ENCODE peak calls at places on chromosomes 16 and 17, in seven cellular contexts. One of them, this sample, is unnamed.

GRCh38 chr16:23595246-23595950 is 718 bp downstream of the NDUFAB1 start:
- DNase-seq in islet precursor cell: no peak
- DNase-seq in germinal center: no peak
- DNase-seq in NCI-H1930: no peak
- DNase-seq in mesendoderm: peak; percentile 21
- DNase-seq in NCI-H510A treated with DMSO at 0.1 percent for 48 hours: no peak
- DNase-seq in GM04504: no peak
- DNase-seq in this sample: peak; percentile 8

GRCh38 chr16:74438492-74438979 is 17.3 kb upstream of the CLEC18B start:
- DNase-seq in islet precursor cell: no peak
- DNase-seq in germinal center: no peak
- DNase-seq in NCI-H1930: no peak
- DNase-seq in mesendoderm: no peak
- DNase-seq in NCI-H510A treated with DMSO at 0.1 percent for 48 hours: no peak
- DNase-seq in GM04504: no peak
- DNase-seq in this sample: no peak

GRCh38 chr17:77363821-77364361 is 223.1 kb downstream of the SEC14L1 start:
- DNase-seq in islet precursor cell: peak; percentile 95
- DNase-seq in germinal center: no peak
- DNase-seq in NCI-H1930: no peak
- DNase-seq in mesendoderm: peak; percentile 60
- DNase-seq in NCI-H510A treated with DMSO at 0.1 percent for 48 hours: no peak
- DNase-seq in GM04504: no peak
- DNase-seq in this sample: peak; percentile 54

GRCh38 chr17:4607773-4608187 is 23.5 kb downstream of the SMTNL2 start:
- DNase-seq in islet precursor cell: no peak
- DNase-seq in germinal center: no peak
- DNase-seq in NCI-H1930: no peak
- DNase-seq in mesendoderm: no peak
- DNase-seq in NCI-H510A treated with DMSO at 0.1 percent for 48 hours: no peak
- DNase-seq in GM04504: no peak
- DNase-seq in this sample: peak; percentile 89

GRCh38 chr16:85248269-85248668 is 136.0 kb upstream of the CIBAR2 start:
- DNase-seq in islet precursor cell: no peak
- DNase-seq in germinal center: no peak
- DNase-seq in NCI-H1930: no peak
- DNase-seq in mesendoderm: no peak
- DNase-seq in NCI-H510A treated with DMSO at 0.1 percent for 48 hours: no peak
- DNase-seq in GM04504: no peak
- DNase-seq in this sample: no peak

GRCh38 chr17:49848019-49848473 is at the start of gene TAC4:
- DNase-seq in islet precursor cell: no peak
- DNase-seq in germinal center: no peak
- DNase-seq in NCI-H1930: no peak
- DNase-seq in mesendoderm: no peak
- DNase-seq in NCI-H510A treated with DMSO at 0.1 percent for 48 hours: peak; percentile 33
- DNase-seq in GM04504: no peak
- DNase-seq in this sample: no peak

GRCh38 chr16:58684001-58684353 is 593 bp downstream of the SLC38A7 start:
- DNase-seq in islet precursor cell: no peak
- DNase-seq in germinal center: no peak
- DNase-seq in NCI-H1930: no peak
- DNase-seq in mesendoderm: peak; percentile 18
- DNase-seq in NCI-H510A treated with DMSO at 0.1 percent for 48 hours: no peak
- DNase-seq in GM04504: no peak
- DNase-seq in this sample: peak; percentile 57

GRCh38 chr16:72645526-72645925 is 402.4 kb downstream of the ZFHX3 start:
- DNase-seq in islet precursor cell: no peak
- DNase-seq in germinal center: no peak
- DNase-seq in NCI-H1930: no peak
- DNase-seq in mesendoderm: no peak
- DNase-seq in NCI-H510A treated with DMSO at 0.1 percent for 48 hours: no peak
- DNase-seq in GM04504: no peak
- DNase-seq in this sample: peak; percentile 63

GRCh38 chr17:80899402-80900268 is 92.0 kb upstream of the CHMP6 start:
- DNase-seq in islet precursor cell: peak; percentile 75
- DNase-seq in germinal center: peak; percentile 44
- DNase-seq in NCI-H1930: no peak
- DNase-seq in mesendoderm: peak; percentile 76
- DNase-seq in NCI-H510A treated with DMSO at 0.1 percent for 48 hours: peak; percentile 93
- DNase-seq in GM04504: no peak
- DNase-seq in this sample: peak; percentile 42

GRCh38 chr17:82003411-82004381 is 19.0 kb downstream of the CENPX start:
- DNase-seq in islet precursor cell: peak; percentile 99
- DNase-seq in germinal center: no peak
- DNase-seq in NCI-H1930: no peak
- DNase-seq in mesendoderm: peak; percentile 87
- DNase-seq in NCI-H510A treated with DMSO at 0.1 percent for 48 hours: no peak
- DNase-seq in GM04504: peak; percentile 92
- DNase-seq in this sample: peak; percentile 92

GRCh38 chr16:24208710-24209109 is 47.4 kb upstream of the CACNG3 start:
- DNase-seq in islet precursor cell: peak; percentile 75
- DNase-seq in germinal center: no peak
- DNase-seq in NCI-H1930: no peak
- DNase-seq in mesendoderm: peak; percentile 93
- DNase-seq in NCI-H510A treated with DMSO at 0.1 percent for 48 hours: no peak
- DNase-seq in GM04504: no peak
- DNase-seq in this sample: no peak

GRCh38 chr16:89319883-89320716 is 102.6 kb downstream of the ZNF778 start:
- DNase-seq in islet precursor cell: peak; percentile 97
- DNase-seq in germinal center: no peak
- DNase-seq in NCI-H1930: no peak
- DNase-seq in mesendoderm: peak; percentile 83
- DNase-seq in NCI-H510A treated with DMSO at 0.1 percent for 48 hours: no peak
- DNase-seq in GM04504: peak; percentile 69
- DNase-seq in this sample: peak; percentile 71

GRCh38 chr17:30450125-30451027 is 26.8 kb upstream of the GOSR1 start:
- DNase-seq in islet precursor cell: peak; percentile 57
- DNase-seq in germinal center: no peak
- DNase-seq in NCI-H1930: no peak
- DNase-seq in mesendoderm: no peak
- DNase-seq in NCI-H510A treated with DMSO at 0.1 percent for 48 hours: no peak
- DNase-seq in GM04504: no peak
- DNase-seq in this sample: peak; percentile 81

GRCh38 chr16:87227651-87228015 is 89.6 kb downstream of the C16orf95 start:
- DNase-seq in islet precursor cell: no peak
- DNase-seq in germinal center: no peak
- DNase-seq in NCI-H1930: no peak
- DNase-seq in mesendoderm: no peak
- DNase-seq in NCI-H510A treated with DMSO at 0.1 percent for 48 hours: no peak
- DNase-seq in GM04504: no peak
- DNase-seq in this sample: no peak

GRCh38 chr16:11583889-11584565 is 2.7 kb downstream of the LITAF start:
- DNase-seq in islet precursor cell: no peak
- DNase-seq in germinal center: peak; percentile 60
- DNase-seq in NCI-H1930: no peak
- DNase-seq in mesendoderm: no peak
- DNase-seq in NCI-H510A treated with DMSO at 0.1 percent for 48 hours: no peak
- DNase-seq in GM04504: no peak
- DNase-seq in this sample: no peak

GRCh38 chr16:23408242-23409201 is 44.5 kb downstream of the COG7 start:
- DNase-seq in islet precursor cell: peak; percentile 81
- DNase-seq in germinal center: no peak
- DNase-seq in NCI-H1930: no peak
- DNase-seq in mesendoderm: peak; percentile 61
- DNase-seq in NCI-H510A treated with DMSO at 0.1 percent for 48 hours: peak; percentile 32
- DNase-seq in GM04504: peak; percentile 64
- DNase-seq in this sample: no peak

GRCh38 chr17:11641521-11642275 is 43.4 kb downstream of the DNAH9 start:
- DNase-seq in islet precursor cell: no peak
- DNase-seq in germinal center: no peak
- DNase-seq in NCI-H1930: no peak
- DNase-seq in mesendoderm: no peak
- DNase-seq in NCI-H510A treated with DMSO at 0.1 percent for 48 hours: no peak
- DNase-seq in GM04504: no peak
- DNase-seq in this sample: no peak

GRCh38 chr16:56636616-56637413 is 1.7 kb upstream of the MT1A start:
- DNase-seq in islet precursor cell: no peak
- DNase-seq in germinal center: no peak
- DNase-seq in NCI-H1930: no peak
- DNase-seq in mesendoderm: no peak
- DNase-seq in NCI-H510A treated with DMSO at 0.1 percent for 48 hours: no peak
- DNase-seq in GM04504: no peak
- DNase-seq in this sample: no peak

GRCh38 chr16:61050547-61050946 is 985.7 kb downstream of the CDH8 start:
- DNase-seq in islet precursor cell: no peak
- DNase-seq in germinal center: no peak
- DNase-seq in NCI-H1930: no peak
- DNase-seq in mesendoderm: no peak
- DNase-seq in NCI-H510A treated with DMSO at 0.1 percent for 48 hours: no peak
- DNase-seq in GM04504: no peak
- DNase-seq in this sample: no peak

GRCh38 chr16:67545665-67546024 is 16.7 kb upstream of the CTCF start:
- DNase-seq in islet precursor cell: peak; percentile 36
- DNase-seq in germinal center: no peak
- DNase-seq in NCI-H1930: no peak
- DNase-seq in mesendoderm: no peak
- DNase-seq in NCI-H510A treated with DMSO at 0.1 percent for 48 hours: no peak
- DNase-seq in GM04504: no peak
- DNase-seq in this sample: no peak

GRCh38 chr17:67359960-67360817 is 6.2 kb downstream of the PSMD12 start:
- DNase-seq in islet precursor cell: no peak
- DNase-seq in germinal center: peak; percentile 30
- DNase-seq in NCI-H1930: no peak
- DNase-seq in mesendoderm: peak; percentile 76
- DNase-seq in NCI-H510A treated with DMSO at 0.1 percent for 48 hours: peak; percentile 26
- DNase-seq in GM04504: no peak
- DNase-seq in this sample: peak; percentile 27

GRCh38 chr16:50444546-50444945 is 75.8 kb upstream of the BRD7 start:
- DNase-seq in islet precursor cell: no peak
- DNase-seq in germinal center: no peak
- DNase-seq in NCI-H1930: no peak
- DNase-seq in mesendoderm: no peak
- DNase-seq in NCI-H510A treated with DMSO at 0.1 percent for 48 hours: no peak
- DNase-seq in GM04504: no peak
- DNase-seq in this sample: peak; percentile 5

GRCh38 chr17:60345233-60345632 is 46.7 kb downstream of the USP32 start:
- DNase-seq in islet precursor cell: no peak
- DNase-seq in germinal center: no peak
- DNase-seq in NCI-H1930: no peak
- DNase-seq in mesendoderm: peak; percentile 14
- DNase-seq in NCI-H510A treated with DMSO at 0.1 percent for 48 hours: peak; percentile 46
- DNase-seq in GM04504: no peak
- DNase-seq in this sample: no peak

GRCh38 chr17:68057531-68057952 is 22.0 kb downstream of the KPNA2 start:
- DNase-seq in islet precursor cell: no peak
- DNase-seq in germinal center: peak; percentile 6
- DNase-seq in NCI-H1930: no peak
- DNase-seq in mesendoderm: peak; percentile 42
- DNase-seq in NCI-H510A treated with DMSO at 0.1 percent for 48 hours: no peak
- DNase-seq in GM04504: peak; percentile 27
- DNase-seq in this sample: peak; percentile 48

GRCh38 chr17:77867308-77867781 is 91.2 kb upstream of the TNRC6C start:
- DNase-seq in islet precursor cell: no peak
- DNase-seq in germinal center: no peak
- DNase-seq in NCI-H1930: no peak
- DNase-seq in mesendoderm: no peak
- DNase-seq in NCI-H510A treated with DMSO at 0.1 percent for 48 hours: no peak
- DNase-seq in GM04504: no peak
- DNase-seq in this sample: no peak

GRCh38 chr16:77212736-77213541 is 13.7 kb downstream of the SYCE1L start:
- DNase-seq in islet precursor cell: peak; percentile 87
- DNase-seq in germinal center: peak; percentile 86
- DNase-seq in NCI-H1930: peak; percentile 6
- DNase-seq in mesendoderm: peak; percentile 73
- DNase-seq in NCI-H510A treated with DMSO at 0.1 percent for 48 hours: peak; percentile 30
- DNase-seq in GM04504: no peak
- DNase-seq in this sample: peak; percentile 16

GRCh38 chr16:84608281-84608680 is 9.6 kb downstream of the COTL1 start:
- DNase-seq in islet precursor cell: no peak
- DNase-seq in germinal center: no peak
- DNase-seq in NCI-H1930: no peak
- DNase-seq in mesendoderm: no peak
- DNase-seq in NCI-H510A treated with DMSO at 0.1 percent for 48 hours: no peak
- DNase-seq in GM04504: no peak
- DNase-seq in this sample: no peak